ENCODE peak calls at places on chromosomes 3 and 15, in eight cellular contexts. D, F, L, T, X, H, S and E are unnamed samples.

GRCh38 chr3:101042996-101043686 is 49.9 kb upstream of the ABI3BP start:
- DNase-seq in S (no peak), H (peak; percentile 10), T (peak; percentile 56), F (no peak), L (no peak), X (no peak), D (no peak), E (peak; percentile 76)

GRCh38 chr15:57343526-57343925 is 32.8 kb upstream of the CGNL1 start:
- DNase-seq in L (no peak), F (no peak), H (no peak), D (no peak), X (no peak), S (no peak), T (no peak), E (no peak)

GRCh38 chr3:148955544-148956346 is 35.6 kb upstream of the GYG1 start:
- DNase-seq in D (no peak), T (peak; percentile 95), H (peak; percentile 68), L (peak; percentile 46), F (no peak), S (peak; percentile 55), X (no peak), E (peak; percentile 95)

GRCh38 chr3:164332856-164333802 is 745.2 kb downstream of the SI start:
- DNase-seq in L (no peak), F (no peak), T (peak; percentile 28), X (no peak), H (no peak), D (no peak), S (no peak), E (no peak)

GRCh38 chr15:47471020-47471419 is 246.3 kb upstream of the SEMA6D start:
- DNase-seq in H (no peak), L (no peak), D (no peak), T (no peak), S (no peak), F (no peak), X (no peak), E (peak; percentile 67)

GRCh38 chr15:101042320-101042719 is 123.2 kb downstream of the LRRK1 start:
- DNase-seq in F (no peak), S (no peak), D (peak; percentile 32), T (no peak), X (no peak), L (no peak), H (no peak), E (no peak)

GRCh38 chr15:82894971-82895520 is 57.5 kb downstream of the HOMER2 start:
- DNase-seq in H (peak; percentile 26), S (peak; percentile 35), F (no peak), T (peak; percentile 63), L (no peak), D (no peak), X (no peak), E (peak; percentile 18)

GRCh38 chr3:133136114-133137041 is 98.2 kb downstream of the TMEM108 start:
- DNase-seq in L (no peak), T (peak; percentile 15), D (no peak), S (no peak), F (no peak), X (no peak), H (no peak), E (no peak)

GRCh38 chr3:36932979-36933378 is 11.9 kb downstream of the TRANK1 start:
- DNase-seq in L (no peak), T (peak; percentile 52), H (no peak), S (no peak), F (no peak), D (no peak), X (no peak), E (peak; percentile 44)

GRCh38 chr3:103787879-103788278 is 1353.1 kb downstream of the ZPLD1 start:
- DNase-seq in F (no peak), L (no peak), S (no peak), H (no peak), X (no peak), D (no peak), T (no peak), E (no peak)

GRCh38 chr3:194879126-194879887 is 193.6 kb downstream of the FAM43A start:
- DNase-seq in X (no peak), T (no peak), D (peak; percentile 33), F (no peak), S (no peak), H (no peak), L (no peak), E (no peak)

GRCh38 chr3:73685061-73685460 is 60.3 kb upstream of the PDZRN3 start:
- DNase-seq in X (no peak), F (no peak), S (no peak), L (no peak), H (no peak), D (no peak), T (no peak), E (no peak)

GRCh38 chr3:188905580-188905979 is 266.2 kb upstream of the TPRG1 start:
- DNase-seq in X (no peak), H (no peak), S (no peak), T (no peak), L (no peak), D (no peak), F (no peak), E (no peak)

GRCh38 chr15:50906954-50907865 is 1.3 kb upstream of the AP4E1 start:
- DNase-seq in X (peak; percentile 67), S (no peak), F (peak; percentile 38), L (no peak), D (peak; percentile 72), T (no peak), H (no peak), E (peak; percentile 4)

GRCh38 chr15:71186267-71186666 is 71.0 kb downstream of the THSD4 start:
- DNase-seq in H (no peak), S (no peak), L (no peak), X (no peak), F (no peak), D (no peak), T (no peak), E (no peak)

GRCh38 chr3:160869825-160870224 is 113.8 kb downstream of the PPM1L start:
- DNase-seq in D (peak; percentile 86), H (no peak), X (peak; percentile 2), T (no peak), F (no peak), L (no peak), S (no peak), E (no peak)

GRCh38 chr3:197317250-197317963 is 19.0 kb upstream of the DLG1 start:
- DNase-seq in F (no peak), S (no peak), D (no peak), L (no peak), H (peak; percentile 35), T (peak; percentile 98), X (no peak), E (peak; percentile 95)

GRCh38 chr3:172135766-172136729 is 96.7 kb downstream of the FNDC3B start:
- DNase-seq in H (peak; percentile 17), S (no peak), F (no peak), D (no peak), X (no peak), L (no peak), T (peak; percentile 75), E (peak; percentile 90)

GRCh38 chr15:92076536-92076935 is 223.0 kb downstream of the SLCO3A1 start:
- DNase-seq in T (no peak), H (no peak), X (no peak), L (no peak), S (no peak), F (no peak), D (no peak), E (no peak)